ENCODE peak calls at places on chromosomes 1 and 21, in eight cellular contexts. P, C, S, M, Y, D, J and Z are unnamed samples.

GRCh38 chr1:175842545-175842944 is 99.2 kb upstream of the TNR start:
- DNase-seq in S (no peak), D (no peak), Y (no peak), P (no peak), M (no peak), C (no peak), J (no peak), Z (no peak)

GRCh38 chr1:209335090-209335692 is 248.3 kb upstream of the CAMK1G start:
- DNase-seq in D (peak), J (peak), C (no peak), Y (no peak), M (no peak), S (peak), P (peak), Z (no peak)

GRCh38 chr1:98086796-98087195 is 166.0 kb upstream of the DPYD start:
- DNase-seq in C (no peak), M (no peak), D (peak), S (peak), Y (no peak), J (peak), P (peak), Z (peak)

GRCh38 chr1:44029911-44030605 is 1.2 kb downstream of the SLC6A9 start:
- DNase-seq in C (peak), P (peak), S (peak), M (peak), Y (peak), J (peak), D (peak), Z (peak)

GRCh38 chr1:61585714-61586113 is 139.2 kb downstream of the TM2D1 start:
- DNase-seq in P (no peak), M (no peak), C (no peak), J (peak), D (no peak), S (peak), Y (no peak), Z (peak)

GRCh38 chr1:32992489-32993214 is 28.0 kb upstream of the RNF19B start:
- DNase-seq in S (peak), J (peak), P (peak), D (peak), Y (peak), C (no peak), M (peak), Z (peak)

GRCh38 chr1:2256430-2257244 is 28.5 kb downstream of the SKI start:
- DNase-seq in S (no peak), P (no peak), Y (no peak), M (no peak), J (no peak), C (no peak), D (no peak), Z (no peak)

GRCh38 chr1:48102766-48103165 is 105.6 kb upstream of the TRABD2B start:
- DNase-seq in Y (no peak), M (no peak), S (no peak), C (no peak), D (no peak), J (no peak), P (no peak), Z (no peak)

GRCh38 chr1:91553196-91553595 is 52.5 kb downstream of the CDC7 start:
- DNase-seq in S (peak), C (no peak), P (peak), D (no peak), J (peak), M (peak), Y (no peak), Z (peak)

GRCh38 chr1:31976401-31976800 is 37.3 kb upstream of the KHDRBS1 start:
- DNase-seq in J (peak), D (no peak), P (no peak), M (no peak), Y (no peak), C (no peak), S (peak), Z (no peak)

GRCh38 chr1:53944469-53945182 is 873 bp downstream of the IFT25 start:
- DNase-seq in C (no peak), M (no peak), P (no peak), D (no peak), J (no peak), Y (no peak), S (no peak), Z (no peak)

GRCh38 chr1:226965581-226966440 is 25.7 kb downstream of the COQ8A start:
- DNase-seq in D (no peak), M (no peak), Y (no peak), J (no peak), C (no peak), P (no peak), S (no peak), Z (no peak)

GRCh38 chr21:34813266-34813886 is 144.6 kb downstream of the CLIC6 start:
- DNase-seq in D (no peak), P (peak), Y (no peak), S (peak), C (no peak), J (peak), M (no peak), Z (no peak)

GRCh38 chr1:229445828-229446227 is 11.9 kb upstream of the ACTA1 start:
- DNase-seq in M (no peak), S (no peak), Y (no peak), J (no peak), C (no peak), P (no peak), D (no peak), Z (no peak)

GRCh38 chr1:235502601-235503332 is 1.5 kb downstream of the B3GALNT2 start:
- DNase-seq in C (no peak), Y (no peak), S (peak), M (no peak), P (peak), J (peak), D (no peak), Z (no peak)

GRCh38 chr1:56535949-56536348 is 43.4 kb downstream of the PLPP3 start:
- DNase-seq in J (no peak), P (no peak), M (no peak), D (no peak), Y (peak), C (no peak), S (no peak), Z (no peak)

GRCh38 chr1:18929686-18930085 is 26.8 kb downstream of the IFFO2 start:
- DNase-seq in J (peak), S (no peak), P (peak), D (no peak), Y (no peak), C (no peak), M (no peak), Z (peak)

GRCh38 chr21:42366292-42367010 is at the start of gene TFF1:
- DNase-seq in J (no peak), M (no peak), D (no peak), S (no peak), P (peak), C (no peak), Y (no peak), Z (no peak)

GRCh38 chr1:181159451-181160151 is 71.1 kb downstream of the IER5 start:
- DNase-seq in M (no peak), J (peak), S (peak), Y (no peak), P (peak), C (peak), D (no peak), Z (peak)

GRCh38 chr1:29653034-29653810 is 416.9 kb downstream of the PTPRU start:
- DNase-seq in M (no peak), S (no peak), C (no peak), P (no peak), Y (no peak), J (no peak), D (peak), Z (no peak)

GRCh38 chr1:48055854-48056253 is 58.7 kb upstream of the TRABD2B start:
- DNase-seq in J (no peak), M (no peak), D (no peak), S (no peak), P (no peak), Y (no peak), C (no peak), Z (no peak)

GRCh38 chr1:228009828-228010775 is 3.3 kb downstream of the WNT3A start:
- DNase-seq in D (no peak), C (no peak), S (no peak), Y (no peak), M (no peak), J (no peak), P (no peak), Z (no peak)

GRCh38 chr1:91900538-91900937 is 14.6 kb upstream of the TGFBR3 start:
- DNase-seq in S (peak), Y (no peak), J (peak), M (no peak), C (no peak), D (no peak), P (peak), Z (peak)

GRCh38 chr21:33751120-33751519 is 108.8 kb downstream of the ITSN1 start:
- DNase-seq in Y (no peak), C (no peak), D (no peak), P (peak), M (no peak), J (peak), S (peak), Z (no peak)

GRCh38 chr1:15788624-15789301 is 18.7 kb downstream of the UQCRHL start:
- DNase-seq in M (no peak), S (peak), D (no peak), J (peak), P (peak), C (no peak), Y (no peak), Z (peak)

GRCh38 chr1:76764638-76765572 is 102.4 kb upstream of the ST6GALNAC5 start:
- DNase-seq in Y (peak), P (no peak), J (no peak), S (no peak), C (no peak), D (peak), M (no peak), Z (no peak)

GRCh38 chr1:16391408-16391807 is 24.4 kb downstream of the SZRD1 start:
- DNase-seq in M (no peak), Y (no peak), S (no peak), J (peak), D (no peak), C (no peak), P (no peak), Z (no peak)

GRCh38 chr1:26360807-26361604 is 7.1 kb upstream of the CRYBG2 start:
- DNase-seq in P (no peak), D (no peak), Y (no peak), M (no peak), C (no peak), J (no peak), S (no peak), Z (no peak)

GRCh38 chr1:26358411-26359384 is 4.8 kb upstream of the CRYBG2 start:
- DNase-seq in D (no peak), C (peak), J (no peak), M (no peak), S (peak), Y (no peak), P (no peak), Z (no peak)

GRCh38 chr1:26361605-26362122 is 7.7 kb upstream of the CRYBG2 start:
- DNase-seq in S (no peak), D (no peak), M (no peak), C (no peak), P (no peak), Y (no peak), J (no peak), Z (no peak)

GRCh38 chr1:26362331-26362730 is 8.4 kb upstream of the CRYBG2 start:
- DNase-seq in Y (no peak), D (no peak), S (no peak), M (no peak), C (no peak), P (no peak), J (no peak), Z (no peak)

DNA sequence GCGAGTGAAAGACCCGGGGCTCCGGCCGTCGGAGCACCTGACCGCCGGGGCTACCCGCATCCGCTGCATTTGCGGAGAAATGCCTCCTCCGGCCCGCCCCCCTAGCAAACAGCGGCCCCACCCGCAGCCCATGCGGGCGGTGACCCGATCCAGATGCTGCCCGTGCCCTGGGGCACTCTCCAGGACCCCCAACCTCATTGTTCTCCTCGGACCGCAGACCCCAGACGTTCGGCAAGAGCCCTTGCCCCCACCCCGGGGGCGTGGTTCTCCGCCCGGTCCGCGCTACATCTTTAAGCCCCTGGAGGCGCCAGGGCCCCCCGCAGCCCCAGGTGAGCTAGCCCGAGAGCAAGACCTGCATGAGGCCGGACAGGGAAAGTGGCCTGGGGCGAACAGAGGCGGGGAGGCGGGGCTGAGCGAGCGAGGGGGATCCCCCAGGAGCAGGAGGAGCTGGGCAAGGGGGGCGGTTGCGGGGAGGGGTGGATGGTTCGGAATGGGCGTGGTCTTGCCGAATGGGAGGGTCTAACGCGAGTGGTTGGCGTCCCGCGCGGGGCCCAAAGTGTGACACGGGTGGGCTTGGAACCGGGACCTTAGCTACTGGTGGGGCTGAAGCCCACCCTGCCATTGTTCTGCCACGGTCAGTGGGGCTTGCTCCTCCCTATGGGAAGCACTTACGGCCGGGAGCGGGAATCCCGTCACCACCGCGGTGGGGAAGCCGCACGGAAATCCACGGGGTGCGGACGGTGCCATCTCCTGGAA is 6.3 kb upstream of the CRYBG2 start:
- DNase-seq in S (peak), Y (no peak), M (no peak), P (no peak), J (no peak), C (peak), D (peak), Z (no peak)
- H3K4me3 ChIP-seq in S (peak), Y (peak), M (peak), P (peak), J (peak), C (no peak), D (peak), Z (no peak)

DNA sequence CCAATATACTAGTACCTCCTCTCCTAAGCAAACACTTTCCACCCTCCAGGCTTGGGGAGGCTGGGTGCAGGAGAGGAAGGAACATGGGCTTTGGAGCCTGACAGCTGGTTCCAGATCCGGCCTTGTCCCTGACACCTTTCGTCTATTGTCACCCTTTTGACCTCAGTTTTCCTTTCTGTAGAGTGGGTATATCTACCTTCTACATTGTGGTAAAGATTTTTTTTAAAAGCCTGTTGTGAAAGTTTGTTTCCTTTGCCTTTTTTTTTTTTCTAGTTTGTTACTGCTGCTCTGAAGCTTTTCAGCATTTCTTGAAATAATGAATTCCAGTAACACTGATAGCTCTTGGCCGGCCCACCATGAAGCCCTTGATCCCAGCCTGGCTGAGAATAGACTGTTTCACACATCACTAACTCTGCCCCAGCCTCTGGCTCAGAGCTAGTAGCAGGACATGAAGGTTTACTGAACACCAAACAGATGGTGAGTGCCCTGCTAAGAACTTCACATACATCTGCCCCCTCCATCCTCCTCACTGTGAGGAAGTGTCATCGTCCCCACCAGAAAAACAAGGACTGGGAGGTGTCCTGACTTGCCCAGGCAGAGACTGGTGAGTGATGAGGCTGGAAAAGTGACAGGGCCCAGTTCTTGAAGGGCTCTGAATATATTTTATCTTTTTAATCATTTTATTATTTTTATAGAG is 33.1 kb upstream of the ID3 start:
- DNase-seq in D (no peak), S (peak), J (peak), M (no peak), Y (no peak), C (no peak), P (no peak), Z (no peak)
- H3K4me3 ChIP-seq in D (no peak), S (no peak), J (no peak), M (no peak), Y (no peak), C (peak), P (no peak), Z (no peak)

GRCh38 chr1:8284167-8284566 is 33.7 kb upstream of the SLC45A1 start:
- DNase-seq in D (no peak), C (no peak), Y (no peak), M (no peak), J (peak), P (peak), S (peak), Z (no peak)
- H3K4me3 ChIP-seq in D (no peak), C (no peak), Y (no peak), M (no peak), J (no peak), P (no peak), S (no peak), Z (no peak)

GRCh38 chr1:23282967-23283366 is 61.1 kb downstream of the HNRNPR start:
- DNase-seq in J (peak), P (no peak), M (no peak), Y (no peak), D (no peak), C (no peak), S (peak), Z (no peak)
- H3K4me3 ChIP-seq in J (no peak), P (no peak), M (no peak), Y (no peak), D (no peak), C (no peak), S (no peak), Z (no peak)

GRCh38 chr21:45583831-45584509 is 41.7 kb upstream of the SLC19A1 start:
- DNase-seq in S (no peak), C (no peak), M (no peak), J (no peak), D (no peak), P (no peak), Y (no peak), Z (no peak)
- H3K4me3 ChIP-seq in S (no peak), C (no peak), M (no peak), J (no peak), D (no peak), P (no peak), Y (no peak), Z (no peak)

GRCh38 chr1:85327759-85328158 is 51.3 kb upstream of the BCL10 start:
- DNase-seq in M (no peak), C (no peak), Y (no peak), S (no peak), P (no peak), D (no peak), J (no peak), Z (no peak)

GRCh38 chr1:85332575-85332974 is 56.1 kb upstream of the BCL10 start:
- DNase-seq in M (no peak), D (no peak), P (no peak), Y (no peak), S (no peak), J (no peak), C (no peak), Z (no peak)

GRCh38 chr1:85330711-85331290 is 54.4 kb upstream of the BCL10 start:
- DNase-seq in Y (peak), M (peak), S (peak), D (no peak), J (peak), P (peak), C (no peak), Z (peak)

GRCh38 chr1:85328713-85329376 is 52.4 kb upstream of the BCL10 start:
- DNase-seq in D (no peak), C (no peak), J (peak), P (peak), M (no peak), Y (no peak), S (peak), Z (peak)

GRCh38 chr1:85330206-85330605 is 53.8 kb upstream of the BCL10 start:
- DNase-seq in D (no peak), M (no peak), C (no peak), J (peak), S (peak), P (peak), Y (no peak), Z (peak)
- H3K4me3 ChIP-seq in D (no peak), M (no peak), C (no peak), J (peak), S (no peak), P (no peak), Y (no peak), Z (no peak)